ENCODE peak calls at places on chromosomes 5 and 9, in four cellular contexts. O, Z, F and W are unnamed samples. For H3K36me3, the result is how much of the 10 kb centered on the place peaks cover.

GRCh38 chr9:109319631-109320233 is 1.1 kb downstream of the EPB41L4B start:
- DNase-seq in Z (no peak), O (peak), F (peak), W (no peak)

GRCh38 chr5:135269224-135269623 is 129.8 kb downstream of the MACROH2A1 start:
- DNase-seq in Z (no peak), O (no peak), F (no peak), W (no peak)

GRCh38 chr5:132025403-132025971 is 14.0 kb upstream of the ACSL6 start:
- DNase-seq in Z (no peak), F (no peak), O (peak), W (peak)

GRCh38 chr5:142529626-142530278 is 156.1 kb downstream of the FGF1 start:
- DNase-seq in O (no peak), Z (no peak), F (no peak), W (no peak)

GRCh38 chr5:131671409-131671808 is 36.4 kb upstream of the RAPGEF6 start:
- DNase-seq in O (no peak), Z (no peak), F (no peak), W (no peak)

GRCh38 chr9:113531919-113532808 is 68.6 kb downstream of the RGS3 start:
- DNase-seq in Z (peak), F (no peak), O (no peak), W (no peak)

GRCh38 chr5:176870110-176870591 is 29.0 kb downstream of the HK3 start:
- DNase-seq in Z (no peak), O (no peak), F (peak), W (no peak)

GRCh38 chr5:12023614-12024241 is 119.5 kb upstream of the CTNND2 start:
- DNase-seq in O (no peak), F (no peak), Z (no peak), W (no peak)

GRCh38 chr5:5613261-5613990 is 190.9 kb downstream of the ICE1 start:
- DNase-seq in Z (no peak), O (no peak), F (no peak), W (no peak)

GRCh38 chr5:133801955-133802751 is 166.3 kb downstream of the C5orf15 start:
- DNase-seq in Z (no peak), O (no peak), F (peak), W (no peak)

GRCh38 chr5:42949348-42950090 is 90.6 kb downstream of the ANXA2R start:
- DNase-seq in O (peak), F (peak), Z (peak), W (peak)

GRCh38 chr9:114895605-114896004 is 34.8 kb downstream of the TNFSF8 start:
- DNase-seq in O (no peak), F (no peak), Z (no peak), W (no peak)

GRCh38 chr9:16708638-16709435 is 161.6 kb downstream of the BNC2 start:
- DNase-seq in F (no peak), O (no peak), Z (no peak), W (no peak)
- TF ChIP-seq CTCF in F (no peak), O (no peak), Z (no peak), W (no peak)

GRCh38 chr9:100294341-100294740 is 58.4 kb downstream of the TEX10 start:
- DNase-seq in F (no peak), Z (no peak), O (no peak), W (no peak)

GRCh38 chr9:100294806-100295205 is 57.9 kb downstream of the TEX10 start:
- DNase-seq in O (no peak), Z (no peak), F (peak), W (no peak)

GRCh38 chr9:100295240-100295639 is 57.5 kb downstream of the TEX10 start:
- DNase-seq in Z (no peak), F (no peak), O (no peak), W (no peak)

GRCh38 chr9:100292414-100292813 is 60.3 kb downstream of the TEX10 start:
- DNase-seq in Z (no peak), F (no peak), O (no peak), W (no peak)

GRCh38 chr9:100296407-100296806 is 56.3 kb downstream of the TEX10 start:
- DNase-seq in Z (no peak), O (no peak), F (no peak), W (no peak)
- H3K36me3 ChIP-seq in Z (under half), O (half or more), F (under half), W (half or more)

DNA sequence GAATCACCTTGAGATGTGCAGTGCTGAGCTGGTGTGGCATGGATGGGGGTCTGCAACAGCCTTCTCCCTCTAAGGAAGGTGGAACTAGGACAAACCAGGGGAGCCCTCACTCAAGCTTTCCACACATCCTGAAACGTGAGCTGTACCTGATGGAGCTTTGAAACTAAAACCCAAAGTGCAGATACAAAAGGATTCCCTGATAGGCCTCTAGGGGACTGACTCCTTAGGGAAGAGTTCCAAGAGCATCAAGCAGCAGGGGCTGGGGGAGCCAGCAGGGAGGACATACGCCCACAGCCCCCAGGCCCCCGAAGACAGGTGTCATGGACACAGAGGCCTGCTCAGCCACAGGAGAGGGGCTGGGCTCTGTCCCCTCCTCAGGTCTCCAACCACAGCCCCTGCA is 17.7 kb downstream of the ARHGEF37 start:
- DNase-seq in O (no peak), Z (peak), F (no peak), W (no peak)
- TF ChIP-seq CTCF in O (no peak), Z (no peak), F (no peak), W (no peak)

GRCh38 chr9:131487621-131488031 is 15.1 kb upstream of the POMT1 start:
- DNase-seq in O (no peak), F (no peak), Z (no peak), W (no peak)
- H3K36me3 ChIP-seq in O (half or more), F (half or more), Z (half or more), W (half or more)

DNA sequence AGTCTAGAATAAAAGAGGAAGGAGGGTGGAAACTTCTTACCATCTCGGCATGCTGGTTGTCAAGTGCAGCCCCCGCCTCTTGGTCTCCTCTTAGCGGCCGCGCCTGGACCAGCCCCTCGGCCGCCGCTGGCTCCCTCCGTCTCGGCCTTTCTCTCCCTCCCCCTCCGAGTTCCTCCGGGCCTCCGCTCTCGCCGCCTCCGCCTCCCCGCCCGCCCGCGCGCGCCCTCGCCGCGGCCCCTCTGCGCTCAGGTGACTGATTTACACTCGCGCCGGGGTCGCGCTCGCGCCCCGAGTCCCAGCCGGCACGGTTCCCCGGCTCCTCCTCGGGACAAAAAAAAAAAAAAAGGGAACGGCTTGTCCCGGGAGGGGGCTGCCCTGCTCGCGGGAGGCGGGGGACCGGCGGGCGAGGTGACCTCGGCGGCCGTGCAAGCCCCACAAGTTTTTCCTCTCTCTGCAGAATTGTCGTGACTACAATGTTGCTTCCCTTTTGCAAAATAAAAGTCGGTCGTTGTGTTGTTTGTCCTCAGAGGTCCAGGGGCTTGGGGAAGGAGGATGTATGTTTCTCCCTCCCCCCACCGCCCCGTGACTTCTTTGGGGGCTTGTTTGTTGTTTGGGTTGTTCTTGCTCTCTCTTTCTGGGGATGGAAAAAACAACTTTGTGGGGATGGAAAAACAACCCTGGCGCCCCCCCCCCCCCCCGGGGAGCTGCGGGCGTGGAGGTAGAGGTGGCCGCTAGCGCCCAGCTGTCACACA is at the start of gene BNC2:
- DNase-seq in Z (peak), F (no peak), O (no peak), W (peak)
- TF ChIP-seq CTCF in Z (no peak), F (no peak), O (no peak), W (no peak)

GRCh38 chr5:1806199-1806598 is 5.0 kb downstream of the NDUFS6 start:
- DNase-seq in F (no peak), Z (no peak), O (no peak), W (no peak)
- H3K36me3 ChIP-seq in F (under half), Z (half or more), O (half or more), W (under half)